ENCODE peak calls at places on chromosome 10, in eight cellular contexts. D, Y, V, T, U, M, H and Z are unnamed samples.

GRCh38 chr10:71083457-71083975 is 128.9 kb upstream of the UNC5B start:
- DNase-seq in U (no peak), V (no peak), H (no peak), Y (no peak), M (peak), T (peak), D (no peak), Z (no peak)

GRCh38 chr10:14010083-14010551 is 320.6 kb downstream of the FRMD4A start:
- DNase-seq in D (no peak), H (no peak), U (no peak), T (no peak), M (no peak), V (no peak), Y (no peak), Z (no peak)

GRCh38 chr10:116669832-116670644 is 49.3 kb downstream of the PNLIPRP2 start:
- DNase-seq in H (no peak), M (no peak), V (no peak), U (no peak), D (no peak), Y (no peak), T (peak), Z (peak)

GRCh38 chr10:33196710-33197406 is 137.6 kb downstream of the NRP1 start:
- DNase-seq in H (no peak), D (no peak), T (no peak), U (no peak), M (no peak), Y (no peak), V (no peak), Z (no peak)

GRCh38 chr10:70378122-70378521 is 4.3 kb downstream of the LRRC20 start:
- DNase-seq in U (no peak), Y (no peak), V (no peak), T (peak), M (no peak), H (peak), D (no peak), Z (no peak)

GRCh38 chr10:60524541-60524940 is 134.9 kb upstream of the ANK3 start:
- DNase-seq in Y (peak), M (no peak), T (no peak), V (no peak), U (no peak), D (no peak), H (no peak), Z (no peak)

GRCh38 chr10:75497997-75498797 is 66.8 kb downstream of the LRMDA start:
- DNase-seq in Y (no peak), V (no peak), U (no peak), D (no peak), H (no peak), M (no peak), T (no peak), Z (peak)

GRCh38 chr10:59675812-59676211 is 33.8 kb downstream of the SLC16A9 start:
- DNase-seq in M (no peak), T (no peak), D (no peak), Y (no peak), V (no peak), H (no peak), U (no peak), Z (no peak)

GRCh38 chr10:86520871-86521619 is 547 bp downstream of the WAPL start:
- DNase-seq in H (peak), M (peak), U (no peak), D (peak), T (peak), Y (peak), V (peak), Z (peak)

GRCh38 chr10:80856186-80856585 is 318.5 kb downstream of the SH2D4B start:
- DNase-seq in U (no peak), M (no peak), V (no peak), T (no peak), H (no peak), Y (no peak), D (no peak), Z (no peak)

GRCh38 chr10:30559118-30559684 is 70.4 kb downstream of the LYZL2 start:
- DNase-seq in H (no peak), D (no peak), V (no peak), T (no peak), U (no peak), Y (no peak), M (no peak), Z (no peak)

GRCh38 chr10:28254290-28254985 is 48.4 kb downstream of the MPP7 start:
- DNase-seq in D (no peak), H (no peak), U (no peak), T (peak), M (no peak), V (no peak), Y (no peak), Z (no peak)